ENCODE peak calls at places on chromosomes 7 and 10, in six cellular contexts. O, R, Y, E, D and K are unnamed samples.

GRCh38 chr7:32179567-32179966 is 109.4 kb upstream of the PDE1C start:
- DNase-seq in O (no peak), R (no peak), Y (no peak), E (peak; percentile 46), D (no peak), K (no peak)

GRCh38 chr10:70131560-70131937 is 1.1 kb downstream of the AIFM2 start:
- DNase-seq in O (no peak), R (no peak), D (no peak), Y (no peak), E (no peak), K (no peak)

GRCh38 chr7:55538538-55538937 is 33.8 kb downstream of the VOPP1 start:
- DNase-seq in Y (no peak), D (no peak), O (no peak), E (peak; percentile 45), R (peak; percentile 97), K (peak; percentile 97)

GRCh38 chr7:111438369-111439289 is 123.7 kb downstream of the IMMP2L start:
- DNase-seq in D (no peak), R (peak; percentile 21), E (peak; percentile 52), O (no peak), Y (no peak), K (peak; percentile 62)

GRCh38 chr10:87842776-87843497 is 20.4 kb downstream of the KLLN start:
- DNase-seq in Y (no peak), E (no peak), D (no peak), R (peak; percentile 92), O (no peak), K (peak; percentile 89)

GRCh38 chr7:157306836-157307533 is 29.8 kb upstream of the DNAJB6 start:
- DNase-seq in R (no peak), D (no peak), Y (no peak), E (no peak), O (no peak), K (no peak)

GRCh38 chr7:110987130-110987693 is 103.7 kb upstream of the LRRN3 start:
- DNase-seq in O (no peak), D (no peak), Y (no peak), R (no peak), E (no peak), K (no peak)

GRCh38 chr10:100653957-100654834 is 91.2 kb upstream of the PAX2 start:
- DNase-seq in D (no peak), Y (no peak), E (no peak), O (no peak), R (no peak), K (no peak)

GRCh38 chr7:72785166-72785955 is 42.6 kb downstream of the TYW1B start:
- DNase-seq in R (no peak), Y (no peak), O (no peak), E (peak; percentile 6), D (no peak), K (peak; percentile 65)

GRCh38 chr10:52098130-52098529 is 216.0 kb upstream of the DKK1 start:
- DNase-seq in O (no peak), D (no peak), E (no peak), R (no peak), Y (no peak), K (no peak)

GRCh38 chr10:30413996-30414576 is 19.9 kb upstream of the MAP3K8 start:
- DNase-seq in E (peak; percentile 73), O (no peak), Y (no peak), R (peak; percentile 48), D (no peak), K (peak; percentile 40)

GRCh38 chr10:18260308-18260971 is 120.2 kb downstream of the CACNB2 start:
- DNase-seq in Y (no peak), D (no peak), O (no peak), E (no peak), R (no peak), K (no peak)

GRCh38 chr7:155553871-155554270 is 7.5 kb upstream of the CNPY1 start:
- DNase-seq in Y (no peak), R (no peak), E (no peak), O (no peak), D (no peak), K (no peak)

GRCh38 chr10:86337121-86337601 is 29.4 kb downstream of the GRID1 start:
- DNase-seq in O (no peak), Y (no peak), D (no peak), R (no peak), E (no peak), K (no peak)

GRCh38 chr10:95864906-95865813 is 42.6 kb upstream of the CC2D2B start:
- DNase-seq in R (peak; percentile 59), Y (no peak), D (no peak), E (peak; percentile 56), O (peak; percentile 34), K (peak; percentile 17)

GRCh38 chr7:127859330-127859729 is 171.9 kb downstream of the LRRC4 start:
- DNase-seq in R (no peak), E (no peak), Y (no peak), D (no peak), O (no peak), K (no peak)

GRCh38 chr7:87541648-87542047 is 59.0 kb downstream of the ABCB1 start:
- DNase-seq in R (no peak), E (no peak), D (no peak), O (no peak), Y (no peak), K (no peak)

GRCh38 chr10:98485959-98486358 is 39.2 kb upstream of the HPS1 start:
- DNase-seq in O (no peak), R (peak; percentile 21), D (no peak), Y (no peak), E (peak; percentile 39), K (peak; percentile 47)

DNA sequence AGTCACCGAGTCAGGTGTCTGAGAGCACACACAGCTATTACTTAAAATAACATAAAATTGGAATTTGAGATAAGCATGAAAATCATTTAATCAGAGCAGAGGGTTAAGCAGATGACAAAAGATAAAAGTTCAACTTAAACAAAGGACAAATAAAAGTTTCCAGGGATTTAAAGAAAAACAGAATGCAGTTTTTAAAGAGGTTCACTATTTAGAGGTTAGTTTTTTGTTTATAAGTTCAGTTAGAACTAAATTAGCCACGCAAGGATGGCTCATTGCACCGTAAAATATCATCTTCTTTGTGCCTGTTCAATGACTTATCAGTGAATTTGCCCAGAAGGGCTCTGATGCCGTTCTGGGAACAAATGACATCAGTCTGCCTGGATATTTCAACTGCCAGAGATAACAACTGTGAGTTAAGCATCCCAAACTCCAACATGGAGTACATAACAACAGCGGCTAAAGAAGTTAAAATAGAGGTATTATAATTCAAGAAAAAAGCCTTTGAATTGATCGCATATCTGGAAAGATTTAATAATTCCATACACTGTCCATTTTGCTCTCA is 107.8 kb downstream of the ANK3 start:
- DNase-seq in R (no peak), Y (no peak), O (no peak), E (peak; percentile 69), D (no peak), K (no peak)
- H3K27ac ChIP-seq in R (no peak overlapping the region), Y (no peak overlapping the region), O (no peak overlapping the region), E (peak overlapping the region; percentile 93), D (peak overlapping the region; percentile 81), K (no peak overlapping the region)

GRCh38 chr10:113705344-113705878 is 25.7 kb downstream of the CASP7 start:
- DNase-seq in O (no peak), E (no peak), Y (no peak), R (no peak), D (no peak), K (no peak)
- TF ChIP-seq CTCF in O (no peak), E (no peak), Y (no peak), R (no peak), D (no peak), K (no peak)

GRCh38 chr10:132746801-132747625 is 38.9 kb downstream of the NKX6-2 start:
- DNase-seq in O (no peak), R (no peak), D (no peak), Y (no peak), E (no peak), K (no peak)

GRCh38 chr10:132750936-132751335 is 35.0 kb downstream of the NKX6-2 start:
- DNase-seq in E (no peak), Y (no peak), O (no peak), R (no peak), D (no peak), K (no peak)

GRCh38 chr10:132749428-132749780 is 36.5 kb downstream of the NKX6-2 start:
- DNase-seq in E (no peak), Y (no peak), D (no peak), O (no peak), R (no peak), K (no peak)

GRCh38 chr10:132748135-132748534 is 37.8 kb downstream of the NKX6-2 start:
- DNase-seq in Y (no peak), R (no peak), O (no peak), E (no peak), D (no peak), K (no peak)

GRCh38 chr10:132748545-132749427 is 37.2 kb downstream of the NKX6-2 start:
- DNase-seq in Y (no peak), E (no peak), R (no peak), O (no peak), D (no peak), K (no peak)
- H3K27ac ChIP-seq in Y (no peak overlapping the region), E (no peak overlapping the region), R (no peak overlapping the region), O (no peak overlapping the region), D (no peak overlapping the region), K (no peak overlapping the region)

DNA sequence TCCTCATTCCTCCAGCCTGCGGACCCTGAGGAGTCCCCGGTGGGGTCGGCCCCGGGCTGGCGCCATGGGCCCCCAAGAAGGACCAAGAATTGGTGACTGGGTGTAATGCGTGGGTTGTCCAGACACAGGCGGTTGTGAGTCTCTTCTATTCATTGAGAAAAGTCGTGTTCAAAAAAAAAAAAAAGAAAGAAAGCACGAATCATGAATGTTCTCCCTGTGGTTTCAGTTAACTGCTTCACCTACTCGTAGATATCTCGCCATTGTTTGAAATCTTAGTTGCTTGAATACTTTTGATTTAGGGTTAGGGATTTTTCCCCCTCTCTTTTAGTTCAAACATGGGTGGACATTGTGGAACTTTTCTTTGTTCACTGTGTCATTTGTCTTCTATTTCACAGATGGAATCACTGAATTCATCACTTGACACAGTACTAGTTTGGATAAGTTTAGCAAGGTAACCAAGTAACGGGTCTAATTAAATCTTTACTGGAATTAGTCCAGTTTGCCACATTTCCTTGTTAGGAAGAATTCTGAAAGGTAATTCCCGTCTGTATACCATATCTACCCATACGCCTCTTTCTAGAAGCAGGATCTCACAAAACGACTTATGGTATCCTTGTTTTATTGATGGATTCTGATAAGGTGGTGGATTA is 775 bp downstream of the STARD3NL start:
- DNase-seq in Y (no peak), D (no peak), R (no peak), E (no peak), O (no peak), K (peak; percentile 33)
- TF ChIP-seq CTCF in Y (no peak), D (no peak), R (peak; percentile 6), E (no peak), O (no peak), K (peak; percentile 4)

GRCh38 chr10:48251152-48251524 is 23.4 kb downstream of the FRMPD2 start:
- DNase-seq in D (no peak), E (no peak), R (peak; percentile 33), Y (no peak), O (no peak), K (no peak)
- H3K27ac ChIP-seq in D (peak overlapping the region; percentile 58), E (no peak overlapping the region), R (peak overlapping the region; percentile 23), Y (no peak overlapping the region), O (no peak overlapping the region), K (no peak overlapping the region)

DNA sequence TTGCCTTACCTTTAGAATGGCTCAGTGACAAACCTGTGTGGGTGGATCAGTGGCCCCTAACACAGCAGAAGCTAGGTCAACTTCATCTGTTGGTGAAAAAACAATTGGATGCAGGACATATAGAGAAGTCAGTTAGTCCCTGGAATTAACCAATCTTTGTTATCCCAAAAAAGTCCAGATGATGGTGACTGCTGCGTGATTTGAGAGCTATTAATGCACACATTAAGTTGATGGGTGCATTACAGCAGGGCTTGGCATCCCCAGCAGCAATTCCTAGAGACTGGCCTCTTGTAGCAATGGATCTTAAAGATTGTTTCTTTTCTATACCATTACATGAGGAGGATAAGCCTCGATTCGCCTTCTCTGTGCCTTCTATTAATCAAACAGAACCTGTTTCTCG is 33.3 kb downstream of the OR13A1 start:
- DNase-seq in D (no peak), R (no peak), E (peak; percentile 32), O (no peak), Y (no peak), K (no peak)
- TF ChIP-seq CTCF in D (no peak), R (peak; percentile 8), E (peak; percentile 42), O (no peak), Y (no peak), K (no peak)